ENCODE peak calls at places on chromosomes 1 and 21, in nine cellular contexts. E, N, D, L, M, O, G, S and W are unnamed samples.

GRCh38 chr1:35298464-35298863 is 30.0 kb downstream of the ZMYM4 start:
- DNase-seq in E (peak), N (peak), D (no peak), L (no peak), M (no peak), O (peak), G (no peak), S (peak), W (no peak)

GRCh38 chr1:159007734-159008133 is 2.0 kb upstream of the IFI16 start:
- DNase-seq in E (no peak), N (no peak), D (no peak), L (no peak), M (no peak), O (no peak), G (no peak), S (no peak), W (no peak)

GRCh38 chr1:53346814-53347176 is 18.9 kb upstream of the LRP8 start:
- DNase-seq in E (no peak), N (no peak), D (no peak), L (no peak), M (peak), O (no peak), G (no peak), S (no peak), W (peak)

GRCh38 chr1:119515221-119515620 is 8.2 kb downstream of the HSD3B1 start:
- DNase-seq in E (no peak), N (no peak), D (no peak), L (no peak), M (no peak), O (no peak), G (no peak), S (no peak), W (no peak)

GRCh38 chr21:42526379-42526727 is 12.7 kb downstream of the SLC37A1 start:
- DNase-seq in E (no peak), N (no peak), D (no peak), L (peak), M (peak), O (peak), G (no peak), S (peak), W (peak)

GRCh38 chr1:59718064-59718988 is 96.4 kb upstream of the HOOK1 start:
- DNase-seq in E (no peak), N (peak), D (no peak), L (no peak), M (no peak), O (no peak), G (peak), S (peak), W (no peak)

GRCh38 chr1:51605961-51606723 is 10.8 kb upstream of the OSBPL9 start:
- DNase-seq in E (no peak), N (no peak), D (no peak), L (no peak), M (no peak), O (no peak), G (no peak), S (no peak), W (no peak)

GRCh38 chr1:36085126-36085525 is 1.2 kb downstream of the TEKT2 start:
- DNase-seq in E (no peak), N (no peak), D (no peak), L (no peak), M (no peak), O (no peak), G (no peak), S (no peak), W (no peak)

GRCh38 chr1:38025233-38025632 is 12.7 kb downstream of the UTP11 start:
- DNase-seq in E (no peak), N (no peak), D (no peak), L (no peak), M (no peak), O (no peak), G (no peak), S (no peak), W (no peak)

GRCh38 chr1:66526036-66526435 is 7.9 kb upstream of the SGIP1 start:
- DNase-seq in E (no peak), N (no peak), D (no peak), L (no peak), M (no peak), O (no peak), G (no peak), S (no peak), W (no peak)

GRCh38 chr1:155007253-155007828 is 4.7 kb downstream of the ZBTB7B start:
- DNase-seq in E (no peak), N (no peak), D (no peak), L (peak), M (peak), O (peak), G (no peak), S (no peak), W (peak)

GRCh38 chr1:64669098-64669675 is 75.7 kb upstream of the RAVER2 start:
- DNase-seq in E (peak), N (no peak), D (no peak), L (no peak), M (no peak), O (no peak), G (no peak), S (no peak), W (no peak)

GRCh38 chr1:7962011-7962335 is 462 bp downstream of the PARK7 start:
- DNase-seq in E (no peak), N (no peak), D (no peak), L (no peak), M (no peak), O (no peak), G (no peak), S (no peak), W (no peak)

GRCh38 chr1:26697978-26698849 is 2.4 kb downstream of the ARID1A start:
- DNase-seq in E (peak), N (peak), D (no peak), L (peak), M (peak), O (peak), G (peak), S (peak), W (peak)

GRCh38 chr1:208652300-208653160 is 408.3 kb upstream of the PLXNA2 start:
- DNase-seq in E (peak), N (peak), D (no peak), L (peak), M (no peak), O (peak), G (peak), S (peak), W (peak)

GRCh38 chr1:116755681-116756080 is 1.5 kb downstream of the CD2 start:
- DNase-seq in E (no peak), N (no peak), D (no peak), L (no peak), M (no peak), O (no peak), G (no peak), S (no peak), W (no peak)

GRCh38 chr1:14869197-14869596 is 270.7 kb downstream of the KAZN start:
- DNase-seq in E (peak), N (no peak), D (no peak), L (no peak), M (no peak), O (no peak), G (no peak), S (no peak), W (no peak)

GRCh38 chr1:41347276-41347675 is 14.0 kb upstream of the FOXO6 start:
- DNase-seq in E (no peak), N (no peak), D (no peak), L (no peak), M (no peak), O (no peak), G (no peak), S (no peak), W (peak)

GRCh38 chr1:217660353-217661062 is 29.4 kb downstream of the SPATA17 start:
- DNase-seq in E (peak), N (no peak), D (no peak), L (no peak), M (no peak), O (no peak), G (peak), S (peak), W (no peak)

GRCh38 chr1:67500413-67500959 is 70.3 kb upstream of the SERBP1 start:
- DNase-seq in E (peak), N (peak), D (peak), L (peak), M (peak), O (peak), G (peak), S (peak), W (peak)

GRCh38 chr1:85494957-85495266 is 30.0 kb upstream of the DDAH1 start:
- DNase-seq in E (peak), N (peak), D (no peak), L (no peak), M (no peak), O (no peak), G (peak), S (peak), W (no peak)

GRCh38 chr1:178389441-178389840 is 107.3 kb downstream of the CLEC20A start:
- DNase-seq in E (peak), N (no peak), D (no peak), L (no peak), M (no peak), O (no peak), G (no peak), S (no peak), W (no peak)

GRCh38 chr1:24567792-24568388 is 12.0 kb downstream of the NCMAP start:
- DNase-seq in E (no peak), N (no peak), D (no peak), L (peak), M (peak), O (no peak), G (no peak), S (peak), W (no peak)

GRCh38 chr1:239317948-239318347 is 68.4 kb upstream of the CHRM3 start:
- DNase-seq in E (no peak), N (no peak), D (no peak), L (no peak), M (no peak), O (no peak), G (no peak), S (no peak), W (no peak)

GRCh38 chr21:16125274-16125673 is 395.5 kb downstream of the USP25 start:
- DNase-seq in E (no peak), N (no peak), D (no peak), L (no peak), M (no peak), O (no peak), G (no peak), S (no peak), W (no peak)

GRCh38 chr1:47333922-47334764 is 553 bp downstream of the CMPK1 start:
- DNase-seq in E (peak), N (peak), D (peak), L (peak), M (peak), O (peak), G (peak), S (peak), W (peak)

GRCh38 chr1:47334765-47335435 is 1.3 kb downstream of the CMPK1 start:
- DNase-seq in E (peak), N (no peak), D (no peak), L (no peak), M (no peak), O (no peak), G (no peak), S (peak), W (no peak)

GRCh38 chr1:47337350-47337749 is 3.8 kb downstream of the CMPK1 start:
- DNase-seq in E (no peak), N (no peak), D (no peak), L (no peak), M (no peak), O (no peak), G (no peak), S (no peak), W (no peak)

GRCh38 chr1:47340227-47340626 is 6.6 kb downstream of the CMPK1 start:
- DNase-seq in E (peak), N (no peak), D (no peak), L (no peak), M (no peak), O (no peak), G (no peak), S (no peak), W (no peak)

DNA sequence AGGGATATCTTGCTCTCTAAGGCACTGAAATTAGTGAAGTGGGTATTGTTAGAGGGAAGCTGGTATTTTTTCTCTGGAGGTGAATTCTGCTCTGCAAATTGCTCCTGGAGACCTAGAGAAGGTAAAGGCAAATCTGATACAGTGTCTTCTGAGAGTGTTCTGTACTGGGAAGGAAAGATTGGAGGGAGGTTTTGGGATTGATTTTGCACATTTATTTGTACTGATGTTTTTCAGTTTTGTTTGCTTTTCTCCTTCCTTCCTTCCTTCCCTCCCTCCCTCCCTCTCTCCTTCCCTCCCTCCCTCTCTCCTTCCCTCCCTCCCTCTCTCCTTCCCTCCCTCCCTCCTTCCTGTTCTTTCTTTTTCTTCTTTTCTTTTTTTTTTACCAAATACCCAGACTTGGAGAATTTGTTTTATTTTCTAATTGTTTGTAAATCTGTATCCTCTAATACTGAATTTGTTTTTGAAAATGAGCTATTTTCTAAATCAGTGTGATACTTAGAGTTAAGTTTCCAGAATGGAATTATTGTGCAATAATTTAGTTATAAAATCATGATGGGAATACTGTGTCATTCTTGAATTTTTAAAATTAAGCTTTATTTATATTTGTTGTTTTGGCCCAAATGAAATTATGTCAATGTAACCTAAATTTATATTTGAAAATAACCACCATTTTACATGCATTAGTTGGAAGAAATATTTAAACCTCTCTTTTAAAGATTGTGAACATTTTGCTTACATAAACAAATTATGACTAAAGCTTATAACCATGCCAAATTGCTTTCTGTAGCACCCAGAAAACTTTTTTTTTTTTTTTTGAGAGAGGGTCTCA is 4.9 kb downstream of the CMPK1 start:
- DNase-seq in E (no peak), N (no peak), D (no peak), L (no peak), M (no peak), O (no peak), G (no peak), S (no peak), W (no peak)
- H3K27ac ChIP-seq in E (no peak), N (peak), D (peak), L (no peak), M (no peak), O (peak), G (no peak), S (peak), W (peak)

DNA sequence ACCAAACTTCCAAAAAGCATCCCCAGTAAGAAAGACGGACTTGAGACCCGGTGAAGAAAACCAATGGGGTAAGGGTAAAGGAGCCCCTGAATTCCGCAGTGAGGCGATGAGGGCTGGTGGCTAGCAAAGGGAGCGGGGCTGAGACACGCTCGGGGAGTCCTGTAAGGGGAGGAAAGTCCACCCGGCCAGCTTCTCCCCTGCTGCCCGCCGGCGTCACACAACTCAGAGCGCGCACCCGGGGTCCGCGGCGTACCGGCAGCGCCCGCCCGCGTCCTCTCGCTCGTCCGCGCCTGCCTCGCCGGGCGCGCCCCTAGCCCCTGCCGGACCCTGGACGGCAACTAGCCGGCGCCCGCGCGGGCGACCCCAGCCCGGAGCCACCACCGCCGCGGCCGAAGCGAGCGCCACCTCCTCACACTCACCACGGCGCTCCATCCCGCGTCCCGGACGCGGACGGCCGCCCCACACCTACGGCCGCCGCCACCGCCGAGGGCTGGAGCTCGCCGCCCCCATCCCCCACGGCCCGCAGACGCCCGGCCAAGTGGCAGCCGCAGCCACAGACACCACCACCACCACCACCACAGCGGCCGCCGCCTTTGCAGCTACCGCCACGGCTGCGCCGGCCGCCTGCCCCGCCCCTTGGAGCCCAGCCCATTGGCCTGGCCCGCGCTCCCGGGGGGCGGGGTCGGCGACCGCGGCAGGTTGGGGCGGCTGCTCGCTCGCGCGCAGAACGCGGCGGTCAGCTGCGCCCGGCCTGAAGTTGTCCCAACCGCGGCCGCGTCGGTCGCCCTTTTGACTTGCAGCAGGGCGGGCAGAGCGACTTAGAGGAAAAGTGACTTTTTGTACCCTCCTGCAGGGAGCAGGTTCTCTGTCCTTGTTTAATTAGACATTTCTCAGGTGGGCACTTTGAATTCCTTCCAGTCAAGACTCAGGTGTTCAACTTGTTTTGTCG is 10.0 kb upstream of the ARHGAP29 start:
- DNase-seq in E (peak), N (peak), D (peak), L (peak), M (peak), O (peak), G (peak), S (peak), W (peak)
- TF ChIP-seq POLR2A in E (no peak), N (no peak), D (peak), L (no peak), M (peak), O (peak), G (peak), S (no peak), W (peak)

GRCh38 chr1:203627819-203628184 is 1.2 kb downstream of the ATP2B4 start:
- DNase-seq in E (no peak), N (no peak), D (no peak), L (peak), M (no peak), O (peak), G (no peak), S (no peak), W (peak)
- H3K27ac ChIP-seq in E (peak), N (peak), D (peak), L (peak), M (peak), O (peak), G (no peak), S (no peak), W (peak)

DNA sequence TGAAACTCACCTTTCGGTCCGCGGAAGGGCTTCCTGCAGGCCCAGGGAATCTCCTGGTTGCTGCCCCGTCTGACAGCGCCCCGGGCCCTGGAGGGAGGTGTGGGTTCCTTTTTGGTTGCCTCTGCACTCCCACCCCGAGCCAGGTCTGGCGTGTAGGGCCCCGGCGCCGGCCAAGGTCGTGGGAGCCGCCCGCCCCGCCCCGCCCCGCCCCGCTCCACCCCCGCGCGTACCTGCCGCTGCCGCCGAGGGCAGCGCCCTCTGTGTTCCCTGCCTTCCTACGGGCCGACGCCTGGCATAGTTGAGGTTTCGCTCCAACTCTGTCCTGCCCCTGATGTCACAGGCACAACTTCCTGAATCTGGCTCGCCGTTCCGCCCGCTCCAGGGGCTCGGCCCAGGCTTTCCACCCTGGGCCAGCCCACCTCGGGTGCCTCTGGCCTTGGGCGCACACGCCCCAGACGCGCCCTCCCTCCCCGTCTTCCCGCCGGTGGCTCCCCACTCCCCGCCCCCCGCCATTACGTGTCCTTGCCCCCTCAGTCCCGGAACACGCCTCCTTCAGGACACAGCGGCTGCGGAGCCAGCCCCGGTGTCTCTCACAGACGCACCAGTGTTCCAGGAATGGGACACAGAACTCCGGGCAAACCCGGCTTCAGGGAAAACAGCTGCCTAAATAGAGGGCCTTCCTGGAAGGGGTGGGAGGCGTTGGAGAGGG is at the start of gene KIAA0040:
- DNase-seq in E (no peak), N (peak), D (peak), L (peak), M (peak), O (peak), G (peak), S (peak), W (peak)
- TF ChIP-seq POLR2A in E (no peak), N (no peak), D (no peak), L (peak), M (peak), O (no peak), G (no peak), S (no peak), W (no peak)

GRCh38 chr1:172453607-172454006 is 9.7 kb upstream of the PIGC start:
- DNase-seq in E (no peak), N (no peak), D (no peak), L (no peak), M (no peak), O (no peak), G (no peak), S (no peak), W (no peak)

GRCh38 chr1:172452536-172453159 is 8.8 kb upstream of the PIGC start:
- DNase-seq in E (no peak), N (peak), D (no peak), L (no peak), M (no peak), O (peak), G (no peak), S (peak), W (no peak)

GRCh38 chr1:172457479-172458130 is 13.7 kb upstream of the PIGC start:
- DNase-seq in E (no peak), N (no peak), D (no peak), L (no peak), M (no peak), O (no peak), G (no peak), S (no peak), W (no peak)

GRCh38 chr1:172460177-172460576 is 16.3 kb upstream of the PIGC start:
- DNase-seq in E (no peak), N (no peak), D (no peak), L (no peak), M (no peak), O (no peak), G (no peak), S (peak), W (no peak)

GRCh38 chr1:172456344-172456769 is 12.5 kb upstream of the PIGC start:
- DNase-seq in E (no peak), N (peak), D (no peak), L (no peak), M (no peak), O (no peak), G (no peak), S (no peak), W (no peak)
- H3K27ac ChIP-seq in E (no peak), N (no peak), D (no peak), L (no peak), M (no peak), O (no peak), G (no peak), S (no peak), W (no peak)

GRCh38 chr1:21939650-21940374 is 2.7 kb upstream of the HSPG2 start:
- DNase-seq in E (peak), N (peak), D (peak), L (peak), M (peak), O (peak), G (peak), S (peak), W (peak)
- TF ChIP-seq POLR2A in E (peak), N (no peak), D (no peak), L (no peak), M (no peak), O (no peak), G (no peak), S (no peak), W (no peak)